ENCODE peak calls at places on chromosomes 2 and 18, in four cellular contexts. One of them, this sample, is unnamed.

GRCh38 chr2:62195421-62196277 is at the start of gene B3GNT2:
- DNase-seq in stimulated activated CD4-positive, alpha-beta T cell treated with anti-CD3 and anti-CD28 coated beads, TNF-alpha, amount 100 ng/mL, for 48 hours: peak
- DNase-seq in T1000: peak
- DNase-seq in M059J: peak
- DNase-seq in this sample: peak

GRCh38 chr18:28167835-28168349 is 9.0 kb downstream of the CDH2 start:
- DNase-seq in stimulated activated CD4-positive, alpha-beta T cell treated with anti-CD3 and anti-CD28 coated beads, TNF-alpha, amount 100 ng/mL, for 48 hours: no peak
- DNase-seq in T1000: no peak
- DNase-seq in M059J: no peak
- DNase-seq in this sample: no peak

GRCh38 chr2:30225131-30225762 is 6.1 kb upstream of the LBH start:
- DNase-seq in stimulated activated CD4-positive, alpha-beta T cell treated with anti-CD3 and anti-CD28 coated beads, TNF-alpha, amount 100 ng/mL, for 48 hours: no peak
- DNase-seq in T1000: no peak
- DNase-seq in M059J: peak
- DNase-seq in this sample: no peak

GRCh38 chr2:152863826-152864225 is 145.4 kb downstream of the ARL6IP6 start:
- DNase-seq in stimulated activated CD4-positive, alpha-beta T cell treated with anti-CD3 and anti-CD28 coated beads, TNF-alpha, amount 100 ng/mL, for 48 hours: no peak
- DNase-seq in T1000: no peak
- DNase-seq in M059J: no peak
- DNase-seq in this sample: no peak

GRCh38 chr2:232139786-232140562 is 178.5 kb downstream of the DIS3L2 start:
- DNase-seq in stimulated activated CD4-positive, alpha-beta T cell treated with anti-CD3 and anti-CD28 coated beads, TNF-alpha, amount 100 ng/mL, for 48 hours: no peak
- DNase-seq in T1000: no peak
- DNase-seq in M059J: no peak
- DNase-seq in this sample: no peak

GRCh38 chr18:12703714-12704113 is 872 bp downstream of the PSMG2 start:
- DNase-seq in stimulated activated CD4-positive, alpha-beta T cell treated with anti-CD3 and anti-CD28 coated beads, TNF-alpha, amount 100 ng/mL, for 48 hours: no peak
- DNase-seq in T1000: no peak
- DNase-seq in M059J: peak
- DNase-seq in this sample: peak

GRCh38 chr2:60858897-60859311 is 22.5 kb upstream of the REL start:
- DNase-seq in stimulated activated CD4-positive, alpha-beta T cell treated with anti-CD3 and anti-CD28 coated beads, TNF-alpha, amount 100 ng/mL, for 48 hours: no peak
- DNase-seq in T1000: no peak
- DNase-seq in M059J: no peak
- DNase-seq in this sample: peak

GRCh38 chr18:22169889-22170420 is 566 bp downstream of the GATA6 start:
- DNase-seq in stimulated activated CD4-positive, alpha-beta T cell treated with anti-CD3 and anti-CD28 coated beads, TNF-alpha, amount 100 ng/mL, for 48 hours: no peak
- DNase-seq in T1000: no peak
- DNase-seq in M059J: peak
- DNase-seq in this sample: no peak

GRCh38 chr18:79923896-79924585 is 27.4 kb downstream of the SLC66A2 start:
- DNase-seq in stimulated activated CD4-positive, alpha-beta T cell treated with anti-CD3 and anti-CD28 coated beads, TNF-alpha, amount 100 ng/mL, for 48 hours: no peak
- DNase-seq in T1000: no peak
- DNase-seq in M059J: no peak
- DNase-seq in this sample: no peak